ENCODE peak calls at places on chromosome 16, in five cellular contexts. Y, Q, Z, C and T are unnamed samples.

GRCh38 chr16:15973460-15973859 is 24.0 kb downstream of the ABCC1 start:
- DNase-seq in Y (no peak), Z (no peak), C (no peak), Q (no peak), T (no peak)

GRCh38 chr16:668519-669171 is 713 bp downstream of the RHOT2 start:
- DNase-seq in C (peak), Z (no peak), Q (no peak), Y (no peak), T (no peak)

GRCh38 chr16:20901441-20902112 is 1.0 kb downstream of the LYRM1 start:
- DNase-seq in Q (peak), C (peak), Z (peak), Y (peak), T (no peak)

GRCh38 chr16:2981177-2981898 is 1.1 kb upstream of the PKMYT1 start:
- DNase-seq in C (peak), Q (no peak), Z (no peak), Y (no peak), T (no peak)

GRCh38 chr16:687499-687898 is 2.7 kb downstream of the WDR24 start:
- DNase-seq in Q (no peak), Z (no peak), C (no peak), Y (no peak), T (no peak)

GRCh38 chr16:75233611-75233938 is 14.8 kb downstream of the CTRB1 start:
- DNase-seq in Y (no peak), Q (no peak), C (no peak), Z (no peak), T (no peak)

GRCh38 chr16:6926762-6927161 is 405.9 kb upstream of the RBFOX1 start:
- DNase-seq in Y (no peak), Z (no peak), C (no peak), Q (no peak), T (no peak)

GRCh38 chr16:56643080-56643778 is 4.8 kb downstream of the MT1A start:
- DNase-seq in Q (no peak), Y (peak), C (peak), Z (peak), T (peak)

GRCh38 chr16:11063432-11064201 is 119.3 kb downstream of the CLEC16A start:
- DNase-seq in C (no peak), Y (no peak), Z (no peak), Q (no peak), T (no peak)

GRCh38 chr16:57781741-57782606 is 20.3 kb downstream of the KIFC3 start:
- DNase-seq in Q (peak), Z (peak), C (peak), Y (no peak), T (no peak)

GRCh38 chr16:47013910-47014309 is 40.4 kb upstream of the DNAJA2 start:
- DNase-seq in C (no peak), Q (no peak), Z (no peak), Y (no peak), T (no peak)

GRCh38 chr16:1184980-1185379 is 32.1 kb downstream of the CACNA1H start:
- DNase-seq in C (no peak), Z (no peak), Q (no peak), Y (no peak), T (no peak)